ENCODE peak calls at places on chromosomes 7 and 10, in eight cellular contexts. One of them, this sample, is unnamed.

GRCh38 chr10:17616403-17617030 is 657 bp downstream of the HACD1 start:
- DNase-seq in T-helper 1 cell: peak
- DNase-seq in hepatic stellate cell: peak
- DNase-seq in left colon: peak
- DNase-seq in NCI-H1436: no peak
- DNase-seq in HCEC 1CT: peak
- DNase-seq in M059J: peak
- DNase-seq in stimulated activated CD4-positive, alpha-beta T cell treated with anti-CD3 and anti-CD28 coated beads, TNF-alpha, amount 100 ng/mL, for 24 hours: peak
- DNase-seq in this sample: peak

GRCh38 chr7:123570390-123571182 is 13.0 kb upstream of the NDUFA5 start:
- DNase-seq in T-helper 1 cell: no peak
- DNase-seq in hepatic stellate cell: no peak
- DNase-seq in left colon: no peak
- DNase-seq in NCI-H1436: peak
- DNase-seq in HCEC 1CT: no peak
- DNase-seq in M059J: peak
- DNase-seq in stimulated activated CD4-positive, alpha-beta T cell treated with anti-CD3 and anti-CD28 coated beads, TNF-alpha, amount 100 ng/mL, for 24 hours: no peak
- DNase-seq in this sample: no peak

GRCh38 chr10:73183882-73184281 is 16.0 kb downstream of the FAM149B1 start:
- DNase-seq in T-helper 1 cell: no peak
- DNase-seq in hepatic stellate cell: no peak
- DNase-seq in left colon: no peak
- DNase-seq in NCI-H1436: no peak
- DNase-seq in HCEC 1CT: peak
- DNase-seq in M059J: no peak
- DNase-seq in stimulated activated CD4-positive, alpha-beta T cell treated with anti-CD3 and anti-CD28 coated beads, TNF-alpha, amount 100 ng/mL, for 24 hours: no peak
- DNase-seq in this sample: peak

GRCh38 chr7:128032605-128033235 is 1.5 kb upstream of the LRRC4 start:
- DNase-seq in T-helper 1 cell: no peak
- DNase-seq in hepatic stellate cell: peak
- DNase-seq in left colon: no peak
- DNase-seq in NCI-H1436: no peak
- DNase-seq in HCEC 1CT: peak
- DNase-seq in M059J: no peak
- DNase-seq in stimulated activated CD4-positive, alpha-beta T cell treated with anti-CD3 and anti-CD28 coated beads, TNF-alpha, amount 100 ng/mL, for 24 hours: no peak
- DNase-seq in this sample: no peak

GRCh38 chr7:8481752-8482446 is 48.5 kb downstream of the NXPH1 start:
- DNase-seq in T-helper 1 cell: no peak
- DNase-seq in hepatic stellate cell: no peak
- DNase-seq in left colon: no peak
- DNase-seq in NCI-H1436: no peak
- DNase-seq in HCEC 1CT: no peak
- DNase-seq in M059J: no peak
- DNase-seq in stimulated activated CD4-positive, alpha-beta T cell treated with anti-CD3 and anti-CD28 coated beads, TNF-alpha, amount 100 ng/mL, for 24 hours: no peak
- DNase-seq in this sample: no peak

GRCh38 chr7:24882989-24883631 is 96.9 kb downstream of the OSBPL3 start:
- DNase-seq in T-helper 1 cell: no peak
- DNase-seq in hepatic stellate cell: peak
- DNase-seq in left colon: no peak
- DNase-seq in NCI-H1436: no peak
- DNase-seq in HCEC 1CT: peak
- DNase-seq in M059J: peak
- DNase-seq in stimulated activated CD4-positive, alpha-beta T cell treated with anti-CD3 and anti-CD28 coated beads, TNF-alpha, amount 100 ng/mL, for 24 hours: peak
- DNase-seq in this sample: peak

GRCh38 chr7:42219447-42219846 is 17.6 kb downstream of the GLI3 start:
- DNase-seq in T-helper 1 cell: no peak
- DNase-seq in hepatic stellate cell: no peak
- DNase-seq in left colon: no peak
- DNase-seq in NCI-H1436: no peak
- DNase-seq in HCEC 1CT: no peak
- DNase-seq in M059J: no peak
- DNase-seq in stimulated activated CD4-positive, alpha-beta T cell treated with anti-CD3 and anti-CD28 coated beads, TNF-alpha, amount 100 ng/mL, for 24 hours: no peak
- DNase-seq in this sample: no peak

GRCh38 chr10:74910604-74911355 is 84.4 kb downstream of the KAT6B start:
- DNase-seq in T-helper 1 cell: no peak
- DNase-seq in hepatic stellate cell: no peak
- DNase-seq in left colon: no peak
- DNase-seq in NCI-H1436: no peak
- DNase-seq in HCEC 1CT: peak
- DNase-seq in M059J: no peak
- DNase-seq in stimulated activated CD4-positive, alpha-beta T cell treated with anti-CD3 and anti-CD28 coated beads, TNF-alpha, amount 100 ng/mL, for 24 hours: no peak
- DNase-seq in this sample: peak

GRCh38 chr7:39746162-39746782 is 122.9 kb downstream of the RALA start:
- DNase-seq in T-helper 1 cell: peak
- DNase-seq in hepatic stellate cell: peak
- DNase-seq in left colon: peak
- DNase-seq in NCI-H1436: peak
- DNase-seq in HCEC 1CT: peak
- DNase-seq in M059J: peak
- DNase-seq in stimulated activated CD4-positive, alpha-beta T cell treated with anti-CD3 and anti-CD28 coated beads, TNF-alpha, amount 100 ng/mL, for 24 hours: peak
- DNase-seq in this sample: peak

GRCh38 chr7:113083132-113083833 is 3.3 kb downstream of the GPR85 start:
- DNase-seq in T-helper 1 cell: no peak
- DNase-seq in hepatic stellate cell: no peak
- DNase-seq in left colon: no peak
- DNase-seq in NCI-H1436: no peak
- DNase-seq in HCEC 1CT: no peak
- DNase-seq in M059J: no peak
- DNase-seq in stimulated activated CD4-positive, alpha-beta T cell treated with anti-CD3 and anti-CD28 coated beads, TNF-alpha, amount 100 ng/mL, for 24 hours: no peak
- DNase-seq in this sample: no peak

GRCh38 chr10:6297951-6298381 is 95.2 kb downstream of the PFKFB3 start:
- DNase-seq in T-helper 1 cell: no peak
- DNase-seq in hepatic stellate cell: no peak
- DNase-seq in left colon: peak
- DNase-seq in NCI-H1436: no peak
- DNase-seq in HCEC 1CT: no peak
- DNase-seq in M059J: no peak
- DNase-seq in stimulated activated CD4-positive, alpha-beta T cell treated with anti-CD3 and anti-CD28 coated beads, TNF-alpha, amount 100 ng/mL, for 24 hours: no peak
- DNase-seq in this sample: no peak

GRCh38 chr7:110448918-110449317 is 642.0 kb upstream of the LRRN3 start:
- DNase-seq in T-helper 1 cell: no peak
- DNase-seq in hepatic stellate cell: no peak
- DNase-seq in left colon: no peak
- DNase-seq in NCI-H1436: no peak
- DNase-seq in HCEC 1CT: no peak
- DNase-seq in M059J: no peak
- DNase-seq in stimulated activated CD4-positive, alpha-beta T cell treated with anti-CD3 and anti-CD28 coated beads, TNF-alpha, amount 100 ng/mL, for 24 hours: no peak
- DNase-seq in this sample: no peak

GRCh38 chr10:80411267-80411668 is 2.9 kb downstream of the PRXL2A start:
- DNase-seq in T-helper 1 cell: no peak
- DNase-seq in hepatic stellate cell: no peak
- DNase-seq in left colon: peak
- DNase-seq in NCI-H1436: no peak
- DNase-seq in HCEC 1CT: no peak
- DNase-seq in M059J: peak
- DNase-seq in stimulated activated CD4-positive, alpha-beta T cell treated with anti-CD3 and anti-CD28 coated beads, TNF-alpha, amount 100 ng/mL, for 24 hours: no peak
- DNase-seq in this sample: no peak